ENCODE peak calls at places on chromosomes 12 and 14, in five cellular contexts. D is CD8-positive, alpha-beta T cell; O is heart right ventricle; K is cardiac muscle cell; X is DND-41. L is an unnamed sample.
A peak's percentile ranks its signal among the peaks of the same experiment; 100 is the strongest.

GRCh38 chr12:70829070-70829469 is 91.5 kb downstream of the PTPRR start:
- DNase-seq in X (no peak), O (no peak), D (no peak), K (no peak), L (no peak)

GRCh38 chr12:95208678-95209077 is 8.6 kb downstream of the FGD6 start:
- DNase-seq in K (no peak), X (no peak), O (no peak), D (no peak), L (no peak)

GRCh38 chr12:20213851-20214250 is 154.5 kb upstream of the PDE3A start:
- DNase-seq in X (no peak), O (no peak), D (no peak), K (no peak), L (no peak)

GRCh38 chr12:60162988-60163720 is 567.3 kb downstream of the SLC16A7 start:
- DNase-seq in D (no peak), K (peak; percentile 30), X (no peak), O (no peak), L (no peak)

GRCh38 chr12:17928708-17929366 is 161.2 kb downstream of the RERGL start:
- DNase-seq in O (no peak), D (no peak), X (no peak), K (no peak), L (no peak)

GRCh38 chr14:67680121-67680602 is 5.7 kb upstream of the VTI1B start:
- DNase-seq in O (no peak), K (no peak), X (no peak), D (no peak), L (no peak)

GRCh38 chr14:52279405-52279804 is 11.9 kb downstream of the PTGDR start:
- DNase-seq in O (peak; percentile 27), D (no peak), K (no peak), X (no peak), L (no peak)

GRCh38 chr12:39072658-39073057 is 167.3 kb upstream of the CPNE8 start:
- DNase-seq in D (no peak), K (no peak), X (no peak), O (no peak), L (no peak)

GRCh38 chr14:35122696-35123387 is 490 bp downstream of the PRORP start:
- DNase-seq in K (no peak), D (no peak), O (no peak), X (no peak), L (no peak)

GRCh38 chr12:6326316-6326959 is 15.4 kb downstream of the TNFRSF1A start:
- DNase-seq in X (peak; percentile 49), D (no peak), O (peak; percentile 77), K (peak; percentile 80), L (no peak)

GRCh38 chr12:50699149-50699548 is 64.8 kb upstream of the ATF1 start:
- DNase-seq in O (no peak), X (no peak), D (no peak), K (no peak), L (no peak)

GRCh38 chr12:32568241-32568640 is 110.9 kb upstream of the DNM1L start:
- DNase-seq in X (no peak), O (no peak), K (no peak), D (no peak), L (no peak)

GRCh38 chr12:79776111-79776510 is 85.3 kb upstream of the PAWR start:
- DNase-seq in O (no peak), D (no peak), X (no peak), K (no peak), L (no peak)

GRCh38 chr12:6234214-6234613 is 34.0 kb downstream of the CD9 start:
- DNase-seq in K (no peak), O (no peak), D (no peak), X (no peak), L (no peak)

GRCh38 chr14:100297320-100298300 is 8.6 kb downstream of the SLC25A29 start:
- DNase-seq in X (no peak), D (no peak), O (peak; percentile 80), K (no peak), L (no peak)

GRCh38 chr14:72578514-72578913 is 315.4 kb downstream of the DPF3 start:
- DNase-seq in O (no peak), D (no peak), K (no peak), X (no peak), L (no peak)

GRCh38 chr14:98182385-98183055 is 1089.5 kb downstream of the BCL11B start:
- DNase-seq in O (no peak), D (no peak), K (no peak), X (peak; percentile 68), L (no peak)

GRCh38 chr12:52945389-52946232 is 3.3 kb upstream of the KRT18 start:
- DNase-seq in K (peak; percentile 86), X (no peak), D (no peak), O (no peak), L (no peak)

GRCh38 chr14:50388256-50388931 is 8.3 kb downstream of the CDKL1 start:
- DNase-seq in D (no peak), X (no peak), O (no peak), K (no peak), L (no peak)

GRCh38 chr14:54784060-54784459 is 118.6 kb downstream of the GCH1 start:
- DNase-seq in X (no peak), D (no peak), O (peak; percentile 82), K (peak; percentile 30), L (no peak)

GRCh38 chr14:100832311-100832960 is 6.5 kb downstream of the MEG3 start:
- DNase-seq in D (no peak), O (no peak), K (no peak), X (no peak), L (no peak)

GRCh38 chr14:101251812-101252442 is 309.4 kb upstream of the DIO3 start:
- DNase-seq in X (no peak), D (no peak), K (no peak), O (no peak), L (no peak)

GRCh38 chr12:54033106-54033979 is 493 bp downstream of the HOXC5 start:
- DNase-seq in X (no peak), D (no peak), O (no peak), K (no peak), L (no peak)

GRCh38 chr12:79566452-79566851 is 124.3 kb downstream of the PAWR start:
- DNase-seq in D (no peak), O (no peak), X (no peak), K (no peak), L (no peak)

GRCh38 chr12:3810016-3810370 is 57.1 kb upstream of the CRACR2A start:
- DNase-seq in K (no peak), D (no peak), X (no peak), O (no peak), L (no peak)

GRCh38 chr14:71764701-71765347 is 167.4 kb upstream of the RGS6 start:
- DNase-seq in X (no peak), D (no peak), O (no peak), K (no peak), L (peak; percentile 25)

GRCh38 chr12:110304061-110304551 is 23.1 kb downstream of the ATP2A2 start:
- DNase-seq in D (no peak), X (no peak), O (no peak), K (no peak), L (no peak)

GRCh38 chr12:99253068-99253467 is 394.5 kb upstream of the GARIN6 start:
- DNase-seq in K (peak; percentile 17), O (no peak), D (no peak), X (no peak), L (no peak)

GRCh38 chr12:14995583-14996425 is 23.0 kb downstream of the PDE6H start:
- DNase-seq in O (no peak), D (no peak), X (no peak), K (peak; percentile 70), L (no peak)

GRCh38 chr12:19196959-19197630 is 67.6 kb downstream of the PLEKHA5 start:
- DNase-seq in O (no peak), X (no peak), K (no peak), D (no peak), L (no peak)

GRCh38 chr12:19200261-19200660 is 70.7 kb downstream of the PLEKHA5 start:
- DNase-seq in D (no peak), X (no peak), O (no peak), K (no peak), L (no peak)

GRCh38 chr12:19194963-19195362 is 65.4 kb downstream of the PLEKHA5 start:
- DNase-seq in X (no peak), O (no peak), K (no peak), D (no peak), L (no peak)

GRCh38 chr12:19199322-19199721 is 69.8 kb downstream of the PLEKHA5 start:
- DNase-seq in K (no peak), D (no peak), X (no peak), O (no peak), L (no peak)

DNA sequence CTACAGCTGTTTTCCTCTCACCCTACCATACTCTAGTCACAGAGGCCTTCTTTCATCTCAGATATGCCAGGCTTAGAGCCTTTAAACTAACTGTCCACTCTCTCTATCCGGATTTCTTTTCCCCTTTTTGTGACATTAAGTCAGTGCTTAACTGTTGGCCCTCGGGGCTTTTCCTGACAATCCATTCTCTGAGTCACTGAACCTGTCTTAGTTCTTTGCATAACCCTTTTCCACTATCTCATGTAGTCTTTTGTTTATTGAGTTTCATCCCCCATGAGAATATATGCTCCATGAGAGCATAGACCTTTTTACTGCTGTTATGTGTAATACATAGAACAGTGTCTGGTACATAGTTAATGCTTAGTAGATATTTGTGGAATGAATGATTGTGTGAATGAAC is 68.7 kb downstream of the PLEKHA5 start:
- DNase-seq in K (no peak), X (no peak), D (no peak), O (no peak), L (no peak)
- TF ChIP-seq CTCF in K (no peak), X (no peak), D (no peak), O (no peak), L (no peak)

GRCh38 chr12:115205755-115206308 is 521.9 kb upstream of the TBX3 start:
- DNase-seq in X (no peak), O (no peak), K (no peak), D (no peak), L (no peak)
- TF ChIP-seq CTCF in X (no peak), O (no peak), K (no peak), D (no peak), L (no peak)

GRCh38 chr14:105271224-105271890 is 23.0 kb downstream of the BTBD6 start:
- DNase-seq in D (no peak), O (no peak), X (no peak), K (no peak), L (no peak)

GRCh38 chr14:105269405-105269804 is 21.1 kb downstream of the BTBD6 start:
- DNase-seq in O (no peak), D (no peak), K (no peak), X (no peak), L (no peak)

GRCh38 chr14:105272623-105273022 is 24.3 kb downstream of the BTBD6 start:
- DNase-seq in X (no peak), O (no peak), K (no peak), D (no peak), L (no peak)

GRCh38 chr14:105268736-105269354 is 20.5 kb downstream of the BTBD6 start:
- DNase-seq in O (no peak), D (no peak), K (no peak), X (no peak), L (no peak)

GRCh38 chr14:105267820-105268548 is 19.7 kb downstream of the BTBD6 start:
- DNase-seq in X (no peak), D (no peak), O (no peak), K (no peak), L (no peak)
- TF ChIP-seq CTCF in X (peak; percentile 12), D (no peak), O (peak; percentile 39), K (no peak), L (no peak)

DNA sequence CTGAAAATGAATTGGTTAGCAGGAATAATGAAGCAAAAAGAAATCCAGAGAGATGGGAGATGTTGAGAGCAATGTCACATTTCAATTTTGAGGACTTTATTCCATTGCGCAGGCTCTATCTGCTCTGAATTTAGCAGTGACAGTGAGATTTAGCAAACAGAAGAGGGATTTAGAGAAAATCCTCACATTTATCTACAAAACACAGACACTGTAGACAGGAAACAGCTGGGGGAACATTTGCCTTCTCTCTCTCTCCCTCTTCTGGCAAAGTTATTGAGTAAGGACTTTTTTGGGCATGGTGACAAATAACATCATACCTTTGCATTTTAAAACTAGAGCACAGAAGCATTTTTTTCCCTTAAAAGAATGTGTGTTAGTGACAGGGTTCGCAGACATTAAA is at the start of gene IGF1:
- DNase-seq in X (no peak), K (no peak), D (no peak), O (no peak), L (no peak)
- TF ChIP-seq CTCF in X (no peak), K (peak; percentile 35), D (no peak), O (no peak), L (peak; percentile 34)